ENCODE peak calls at places on chromosome 20, in eight cellular contexts. Y, C, R, Z, L, M, G and V are unnamed samples.

GRCh38 chr20:61353996-61354390 is 101.9 kb downstream of the CDH4 start:
- DNase-seq in Y (no peak), C (no peak), R (no peak), Z (no peak), L (no peak), M (no peak), G (no peak), V (no peak)

GRCh38 chr20:57250607-57251343 is 15.7 kb downstream of the BMP7 start:
- DNase-seq in Y (no peak), C (no peak), R (no peak), Z (no peak), L (no peak), M (no peak), G (no peak), V (no peak)

GRCh38 chr20:43844778-43845614 is 69.7 kb upstream of the TOX2 start:
- DNase-seq in Y (peak; percentile 96), C (peak; percentile 81), R (peak; percentile 51), Z (peak; percentile 30), L (no peak), M (no peak), G (no peak), V (no peak)

GRCh38 chr20:2398453-2398852 is 17.8 kb downstream of the TGM6 start:
- DNase-seq in Y (peak; percentile 24), C (no peak), R (no peak), Z (no peak), L (no peak), M (no peak), G (no peak), V (no peak)

GRCh38 chr20:32680544-32681174 is 6.9 kb upstream of the C20orf203 start:
- DNase-seq in Y (no peak), C (no peak), R (no peak), Z (no peak), L (no peak), M (no peak), G (no peak), V (no peak)

GRCh38 chr20:36017034-36017951 is 48.9 kb downstream of the CNBD2 start:
- DNase-seq in Y (peak; percentile 56), C (no peak), R (peak; percentile 74), Z (peak; percentile 28), L (no peak), M (no peak), G (no peak), V (no peak)

GRCh38 chr20:62554214-62554897 is 78.6 kb upstream of the GATA5 start:
- DNase-seq in Y (no peak), C (no peak), R (no peak), Z (no peak), L (no peak), M (no peak), G (no peak), V (no peak)

GRCh38 chr20:50992733-50993457 is 30.0 kb downstream of the KCNG1 start:
- DNase-seq in Y (peak; percentile 86), C (peak; percentile 83), R (no peak), Z (peak; percentile 79), L (no peak), M (peak; percentile 36), G (no peak), V (no peak)

GRCh38 chr20:34111057-34111711 is 859 bp downstream of the EIF2S2 start:
- DNase-seq in Y (peak; percentile 76), C (peak; percentile 75), R (no peak), Z (peak; percentile 40), L (no peak), M (no peak), G (no peak), V (no peak)

GRCh38 chr20:37155987-37156386 is 23.1 kb upstream of the RPN2 start:
- DNase-seq in Y (no peak), C (no peak), R (no peak), Z (no peak), L (no peak), M (no peak), G (no peak), V (no peak)

GRCh38 chr20:22411568-22412450 is 172.6 kb downstream of the FOXA2 start:
- DNase-seq in Y (no peak), C (peak; percentile 41), R (no peak), Z (peak; percentile 76), L (no peak), M (no peak), G (no peak), V (no peak)

GRCh38 chr20:11982289-11982957 is 64.7 kb downstream of the BTBD3 start:
- DNase-seq in Y (no peak), C (no peak), R (no peak), Z (peak; percentile 28), L (no peak), M (no peak), G (no peak), V (no peak)